ENCODE peak calls at places on chromosomes 6 and 20, in seven cellular contexts. M is prostate gland, F is stomach, T is HCT116, G is upper lobe of left lung, J is transverse colon, W is GM23338. X is an unnamed sample.

GRCh38 chr6:7730852-7731251 is 5.0 kb downstream of the BMP6 start:
- DNase-seq in T (no peak), G (no peak), F (no peak), W (no peak), J (no peak), M (no peak), X (no peak)

GRCh38 chr6:111486475-111486874 is 3.5 kb upstream of the REV3L start:
- DNase-seq in T (no peak), G (no peak), F (no peak), J (no peak), M (no peak), W (no peak), X (no peak)

GRCh38 chr20:21436186-21436585 is 38.9 kb upstream of the NKX2-4 start:
- DNase-seq in W (no peak), F (no peak), T (peak), J (no peak), M (no peak), G (no peak), X (no peak)

GRCh38 chr6:13378669-13379590 is 50.6 kb upstream of the TBC1D7 start:
- DNase-seq in G (no peak), M (peak), W (peak), F (peak), J (peak), T (no peak), X (no peak)

GRCh38 chr6:14888575-14889000 is 357.3 kb upstream of the JARID2 start:
- DNase-seq in M (no peak), J (no peak), F (no peak), G (no peak), W (no peak), T (no peak), X (peak)

GRCh38 chr20:40532103-40532502 is 156.9 kb downstream of the MAFB start:
- DNase-seq in J (no peak), W (peak), M (no peak), T (peak), G (no peak), F (no peak), X (no peak)

GRCh38 chr6:41475164-41475563 is 71.0 kb upstream of the FOXP4 start:
- DNase-seq in T (no peak), G (no peak), J (no peak), F (no peak), W (no peak), M (no peak), X (no peak)

GRCh38 chr6:4972438-4972837 is 31.4 kb downstream of the RPP40 start:
- DNase-seq in M (no peak), F (no peak), G (no peak), J (no peak), W (no peak), T (no peak), X (no peak)

GRCh38 chr6:145845557-145845956 is 31.0 kb upstream of the FBXO30 start:
- DNase-seq in M (no peak), J (no peak), G (no peak), F (no peak), T (no peak), W (no peak), X (no peak)

GRCh38 chr6:136470044-136470443 is 80.2 kb downstream of the MAP7 start:
- DNase-seq in J (no peak), F (no peak), T (no peak), G (no peak), W (peak), M (no peak), X (no peak)

GRCh38 chr6:14921878-14922277 is 324.0 kb upstream of the JARID2 start:
- DNase-seq in J (no peak), W (no peak), G (no peak), M (no peak), T (no peak), F (no peak), X (no peak)

GRCh38 chr6:26088344-26088743 is 1.1 kb downstream of the HFE start:
- DNase-seq in M (no peak), T (no peak), J (no peak), W (no peak), G (no peak), F (no peak), X (no peak)

GRCh38 chr6:83914953-83915352 is 55.5 kb downstream of the CYB5R4 start:
- DNase-seq in M (no peak), J (no peak), T (no peak), G (no peak), F (no peak), W (no peak), X (no peak)

GRCh38 chr20:58695895-58696375 is 3.3 kb downstream of the NPEPL1 start:
- DNase-seq in G (no peak), F (no peak), M (no peak), J (no peak), W (no peak), T (no peak), X (no peak)

GRCh38 chr6:19297880-19298279 is 539.3 kb upstream of the ID4 start:
- DNase-seq in F (no peak), M (no peak), G (no peak), J (no peak), T (no peak), W (peak), X (no peak)

GRCh38 chr20:51311636-51312479 is 230.7 kb downstream of the NFATC2 start:
- DNase-seq in J (no peak), G (no peak), F (no peak), T (no peak), W (peak), M (peak), X (no peak)

GRCh38 chr20:32707691-32708581 is 34.2 kb upstream of the C20orf203 start:
- DNase-seq in W (no peak), T (no peak), G (no peak), M (no peak), F (no peak), J (no peak), X (no peak)

GRCh38 chr20:48791014-48791413 is 36.8 kb downstream of the PREX1 start:
- DNase-seq in M (peak), T (no peak), F (no peak), G (no peak), W (no peak), J (no peak), X (no peak)

GRCh38 chr6:69584913-69585729 is 211.7 kb downstream of the LMBRD1 start:
- DNase-seq in W (peak), J (no peak), M (no peak), F (no peak), G (no peak), T (no peak), X (no peak)

GRCh38 chr6:37059344-37060194 is 54.1 kb downstream of the FGD2 start:
- DNase-seq in G (no peak), W (peak), F (peak), T (peak), J (peak), M (peak), X (no peak)

GRCh38 chr6:166415306-166415705 is 32.6 kb upstream of the MPC1 start:
- DNase-seq in W (no peak), G (no peak), M (no peak), T (no peak), F (no peak), J (peak), X (no peak)

GRCh38 chr6:82166493-82166892 is 81.1 kb downstream of the IBTK start:
- DNase-seq in G (no peak), W (no peak), J (no peak), M (no peak), F (no peak), T (no peak), X (no peak)

GRCh38 chr20:59848182-59848581 is 85.3 kb downstream of the SYCP2 start:
- DNase-seq in M (no peak), W (no peak), T (no peak), G (no peak), F (no peak), J (no peak), X (no peak)

GRCh38 chr6:100965069-100965468 is 83.9 kb upstream of the ASCC3 start:
- DNase-seq in F (no peak), J (no peak), W (no peak), T (no peak), G (no peak), M (no peak), X (no peak)

GRCh38 chr6:10429638-10430427 is 15.0 kb upstream of the TFAP2A start:
- DNase-seq in J (no peak), M (no peak), G (no peak), T (no peak), W (peak), F (no peak), X (peak)

GRCh38 chr6:110622912-110623578 is 146.6 kb upstream of the SLC22A16 start:
- DNase-seq in T (no peak), J (no peak), G (no peak), W (no peak), M (peak), F (no peak), X (no peak)

GRCh38 chr20:58174708-58175287 is 53.7 kb downstream of the ANKRD60 start:
- DNase-seq in F (no peak), J (peak), W (no peak), T (no peak), M (no peak), G (no peak), X (no peak)

GRCh38 chr6:21305827-21306469 is 287.6 kb upstream of the SOX4 start:
- DNase-seq in J (no peak), G (no peak), T (no peak), F (no peak), M (no peak), W (no peak), X (no peak)

GRCh38 chr6:25012657-25013056 is 76.9 kb upstream of the RIPOR2 start:
- DNase-seq in M (no peak), J (no peak), F (no peak), G (no peak), T (no peak), W (no peak), X (no peak)

GRCh38 chr6:3209114-3210023 is 18.1 kb downstream of the TUBB2B start:
- DNase-seq in F (peak), J (no peak), T (peak), M (no peak), G (no peak), W (peak), X (no peak)

GRCh38 chr6:51855310-51856082 is 231.9 kb downstream of the PKHD1 start:
- DNase-seq in M (peak), J (no peak), W (peak), G (no peak), T (peak), F (no peak), X (no peak)

GRCh38 chr20:54063998-54064676 is 6.3 kb downstream of the BCAS1 start:
- DNase-seq in T (no peak), F (no peak), M (no peak), J (no peak), G (peak), W (no peak), X (no peak)
- TF ChIP-seq POLR2AphosphoS5 in T (no peak), F (no peak), M (no peak), J (no peak), G (no peak), W (no peak), X (no peak)

DNA sequence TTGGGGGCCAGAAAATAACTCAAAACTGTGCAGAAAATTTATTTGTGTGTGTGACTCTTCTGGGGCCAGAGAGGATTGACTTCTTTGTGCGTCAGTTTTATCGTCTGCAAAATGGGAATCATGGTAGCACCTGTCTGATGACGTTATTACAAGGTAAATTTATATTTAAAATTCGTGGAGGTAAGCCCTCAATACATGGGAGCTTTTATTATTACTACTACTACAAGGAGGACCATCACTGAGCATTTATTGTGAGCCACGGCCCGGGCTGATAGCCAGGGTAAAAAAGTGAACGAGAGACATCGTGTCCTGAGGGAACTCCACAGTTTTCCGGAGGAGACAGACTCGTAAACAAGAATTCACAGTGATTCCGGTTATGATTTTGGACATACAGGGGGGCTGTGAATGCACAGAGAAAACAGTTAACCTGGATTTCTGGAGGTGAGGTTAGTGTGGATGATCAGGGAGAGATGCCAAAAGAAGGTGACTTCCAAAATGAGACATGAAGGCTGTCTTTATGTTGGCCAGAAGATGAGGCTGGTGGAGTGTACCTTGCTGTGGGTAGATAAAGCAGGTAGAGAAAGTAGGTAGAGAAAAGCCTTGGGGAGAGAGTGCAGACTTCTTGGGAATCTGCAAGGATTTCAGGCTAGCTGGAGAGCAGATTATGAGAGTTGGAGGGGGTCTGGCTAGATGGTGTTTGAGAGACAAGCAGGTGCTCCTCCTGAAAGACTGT is 10.5 kb upstream of the SERINC3 start:
- DNase-seq in T (no peak), W (no peak), M (peak), G (no peak), F (no peak), J (no peak), X (no peak)
- H3K27ac ChIP-seq in T (no peak), W (no peak), M (peak), G (peak), F (peak), J (peak), X (peak)

DNA sequence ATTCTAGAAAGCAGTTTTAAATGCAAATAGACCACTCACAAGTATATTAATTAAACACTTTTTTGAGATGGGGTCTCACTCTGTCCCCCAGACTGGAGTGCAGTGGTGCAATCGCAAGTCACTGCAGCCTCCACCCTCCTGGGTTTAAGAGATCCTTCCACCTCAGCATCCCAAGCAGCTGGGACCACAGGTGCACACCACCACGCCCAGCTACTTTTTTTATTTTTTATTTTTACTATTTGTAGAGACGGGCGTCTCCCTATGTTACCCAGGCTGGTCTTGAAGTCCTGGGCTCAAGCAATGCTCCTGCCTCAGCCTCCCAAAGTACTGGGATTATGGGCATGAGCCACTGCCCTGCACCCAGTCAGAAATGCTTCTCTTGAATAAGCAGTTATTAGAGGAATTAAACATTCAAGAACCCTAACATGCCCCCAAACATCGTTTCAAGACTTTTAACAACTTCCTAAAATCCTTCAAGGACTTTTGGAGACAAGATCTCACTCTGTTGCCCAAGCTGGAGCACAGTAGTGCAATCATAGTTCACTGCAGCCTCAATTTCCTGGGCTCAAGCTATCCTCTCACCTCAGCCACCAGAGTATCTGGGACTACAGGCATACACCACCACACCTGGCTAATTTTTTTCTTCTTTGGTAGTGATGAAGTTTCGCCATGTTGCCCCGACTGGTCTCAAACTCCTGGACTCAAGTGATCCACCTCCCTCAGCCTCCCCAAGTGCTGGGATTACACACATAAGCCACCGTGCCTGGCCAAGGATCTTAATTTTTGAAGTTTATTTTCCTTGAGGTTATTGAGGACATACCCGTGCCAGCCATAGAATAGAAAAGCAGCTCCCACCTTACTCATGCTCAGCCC is 3.2 kb downstream of the MCCD1 start:
- DNase-seq in F (no peak), G (no peak), W (no peak), J (no peak), T (no peak), M (no peak), X (no peak)
- TF ChIP-seq POLR2AphosphoS5 in F (no peak), G (no peak), W (no peak), J (no peak), T (peak), M (no peak), X (no peak)

GRCh38 chr6:158044525-158044888 is 62.8 kb downstream of the SYNJ2 start:
- DNase-seq in J (no peak), G (no peak), F (no peak), W (no peak), M (no peak), T (no peak), X (no peak)

GRCh38 chr6:158043586-158044524 is 62.2 kb downstream of the SYNJ2 start:
- DNase-seq in W (no peak), T (no peak), G (no peak), F (peak), M (no peak), J (peak), X (no peak)

GRCh38 chr6:158041788-158042187 is 60.1 kb downstream of the SYNJ2 start:
- DNase-seq in J (no peak), M (no peak), G (no peak), F (no peak), T (no peak), W (no peak), X (no peak)

GRCh38 chr6:158042245-158042798 is 60.7 kb downstream of the SYNJ2 start:
- DNase-seq in G (peak), F (peak), T (peak), M (peak), W (no peak), J (no peak), X (no peak)

DNA sequence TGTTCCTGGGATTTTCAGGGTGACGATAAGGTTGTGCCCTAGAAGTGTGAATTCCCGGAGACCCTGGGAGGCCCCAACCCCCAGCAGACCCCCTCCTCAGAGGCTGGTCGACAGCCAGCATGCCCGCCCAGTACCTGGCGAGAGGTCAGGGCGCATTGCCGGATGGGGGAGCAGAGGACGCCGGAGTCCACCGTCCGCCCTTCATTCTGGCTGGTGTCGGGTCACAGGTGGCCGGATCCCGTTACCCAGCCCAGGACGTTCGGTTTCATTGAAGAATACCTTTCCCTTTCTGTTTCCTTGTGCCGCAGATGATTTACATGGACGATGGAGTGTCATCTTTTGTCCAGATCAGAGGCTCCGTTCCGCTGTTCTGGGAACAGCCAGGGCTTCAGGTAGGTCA is 61.3 kb downstream of the SYNJ2 start:
- DNase-seq in F (no peak), T (no peak), W (no peak), J (no peak), M (no peak), G (no peak), X (no peak)
- H3K27ac ChIP-seq in F (peak), T (peak), W (no peak), J (no peak), M (peak), G (no peak), X (peak)

GRCh38 chr6:107670792-107671199 is 153.3 kb downstream of the SCML4 start:
- DNase-seq in J (peak), T (no peak), F (no peak), M (no peak), G (no peak), W (peak), X (no peak)
- TF ChIP-seq POLR2AphosphoS5 in J (no peak), T (no peak), F (no peak), M (no peak), G (no peak), W (no peak), X (no peak)

GRCh38 chr6:31559958-31560696 is 12.0 kb upstream of the LTA start:
- DNase-seq in G (no peak), W (peak), F (no peak), T (no peak), J (peak), M (no peak), X (no peak)

GRCh38 chr6:31559606-31559957 is 12.2 kb downstream of the NFKBIL1 start:
- DNase-seq in T (no peak), G (no peak), M (no peak), J (no peak), W (no peak), F (no peak), X (no peak)

GRCh38 chr6:31558631-31559500 is 11.5 kb downstream of the NFKBIL1 start:
- DNase-seq in M (no peak), F (no peak), T (no peak), W (no peak), G (no peak), J (peak), X (no peak)

GRCh38 chr6:31557443-31558317 is 10.3 kb downstream of the NFKBIL1 start:
- DNase-seq in W (no peak), F (no peak), M (no peak), G (peak), T (no peak), J (no peak), X (no peak)

GRCh38 chr6:31558318-31558625 is 10.9 kb downstream of the NFKBIL1 start:
- DNase-seq in G (no peak), M (no peak), F (no peak), W (no peak), T (no peak), J (no peak), X (no peak)
- H3K27ac ChIP-seq in G (peak), M (no peak), F (peak), W (no peak), T (no peak), J (peak), X (peak)

GRCh38 chr20:407953-408842 is at the start of gene RBCK1:
- DNase-seq in W (peak), M (peak), T (peak), F (peak), G (peak), J (peak), X (peak)
- TF ChIP-seq POLR2AphosphoS5 in W (no peak), M (no peak), T (peak), F (peak), G (peak), J (peak), X (peak)

GRCh38 chr6:74606488-74607135 is 599.2 kb downstream of the COL12A1 start:
- DNase-seq in G (no peak), W (peak), T (no peak), J (no peak), F (no peak), M (no peak), X (no peak)
- H3K27ac ChIP-seq in G (no peak), W (no peak), T (no peak), J (no peak), F (no peak), M (no peak), X (no peak)

GRCh38 chr6:107819217-107819616 is 4.9 kb downstream of the SCML4 start:
- DNase-seq in J (no peak), W (no peak), F (no peak), M (no peak), T (no peak), G (no peak), X (no peak)

GRCh38 chr6:107821591-107821990 is 2.5 kb downstream of the SCML4 start:
- DNase-seq in M (no peak), J (no peak), G (no peak), F (no peak), T (no peak), W (no peak), X (no peak)

GRCh38 chr6:107820571-107821261 is 3.4 kb downstream of the SCML4 start:
- DNase-seq in W (no peak), F (peak), J (no peak), M (no peak), G (no peak), T (no peak), X (no peak)

GRCh38 chr6:107818272-107818671 is 5.8 kb downstream of the SCML4 start:
- DNase-seq in G (no peak), F (no peak), J (no peak), T (no peak), W (no peak), M (no peak), X (no peak)

GRCh38 chr6:107819976-107820551 is 4.0 kb downstream of the SCML4 start:
- DNase-seq in F (no peak), W (peak), G (no peak), J (peak), M (peak), T (no peak), X (peak)
- TF ChIP-seq POLR2AphosphoS5 in F (no peak), W (no peak), G (no peak), J (no peak), M (no peak), T (no peak), X (no peak)

GRCh38 chr6:108558372-108559096 is 2.2 kb upstream of the FOXO3 start:
- DNase-seq in T (peak), G (peak), J (peak), W (peak), M (peak), F (peak), X (peak)
- H3K27ac ChIP-seq in T (peak), G (peak), J (peak), W (peak), M (peak), F (peak), X (peak)